ENCODE peak calls at places on chromosomes 7 and 10, in five cellular contexts. R, W, N, B and M are unnamed samples.

GRCh38 chr10:132836832-132837540 is 51.0 kb upstream of the NKX6-2 start:
- DNase-seq in B (no peak), N (peak; percentile 42), R (peak; percentile 2), W (peak; percentile 49), M (peak; percentile 25)

GRCh38 chr10:100738055-100738827 is 7.1 kb upstream of the PAX2 start:
- DNase-seq in B (no peak), W (no peak), N (no peak), R (no peak), M (no peak)

GRCh38 chr10:130137077-130137448 is 872 bp downstream of the GLRX3 start:
- DNase-seq in W (no peak), B (no peak), R (peak; percentile 19), N (no peak), M (no peak)

GRCh38 chr10:43983856-43984271 is 335.2 kb upstream of the ZNF32 start:
- DNase-seq in W (no peak), B (no peak), N (no peak), R (no peak), M (no peak)

GRCh38 chr10:2772791-2773644 is 294.3 kb upstream of the PFKP start:
- DNase-seq in B (peak; percentile 52), R (no peak), N (no peak), W (no peak), M (peak; percentile 76)

GRCh38 chr7:104982308-104982755 is 31.7 kb upstream of the KMT2E start:
- DNase-seq in N (no peak), R (no peak), W (no peak), B (no peak), M (no peak)

GRCh38 chr10:133442191-133442966 is 11.4 kb upstream of the SCART1 start:
- DNase-seq in B (no peak), N (no peak), R (no peak), W (peak; percentile 60), M (no peak)

GRCh38 chr7:50209461-50210161 is 94.9 kb upstream of the IKZF1 start:
- DNase-seq in W (peak; percentile 26), R (no peak), N (no peak), B (no peak), M (no peak)

GRCh38 chr7:159064816-159065130 is 79.9 kb downstream of the VIPR2 start:
- DNase-seq in R (no peak), B (no peak), W (no peak), N (no peak), M (no peak)

GRCh38 chr10:18607979-18608378 is 43.4 kb downstream of the NSUN6 start:
- DNase-seq in W (no peak), B (no peak), N (no peak), R (no peak), M (no peak)

GRCh38 chr7:130152270-130153141 is 52.7 kb downstream of the TMEM209 start:
- DNase-seq in W (no peak), R (no peak), N (no peak), B (no peak), M (no peak)

GRCh38 chr10:15037691-15038090 is 6.1 kb upstream of the OLAH start:
- DNase-seq in N (no peak), R (no peak), B (no peak), W (no peak), M (no peak)

GRCh38 chr10:16384064-16384463 is 52.7 kb upstream of the PTER start:
- DNase-seq in W (no peak), R (no peak), N (no peak), B (peak; percentile 28), M (no peak)

GRCh38 chr7:158569858-158570239 is 17.8 kb downstream of the PTPRN2 start:
- DNase-seq in W (no peak), R (no peak), B (no peak), N (no peak), M (no peak)

GRCh38 chr7:157660971-157661610 is 324.3 kb downstream of the DNAJB6 start:
- DNase-seq in B (no peak), W (no peak), N (no peak), R (no peak), M (no peak)

GRCh38 chr7:90455163-90456030 is 14.0 kb upstream of the PTTG1IP2 start:
- DNase-seq in N (no peak), B (peak; percentile 78), W (no peak), R (peak; percentile 51), M (peak; percentile 66)

GRCh38 chr7:140222797-140223196 is 46.0 kb upstream of the KDM7A start:
- DNase-seq in N (no peak), B (no peak), R (no peak), W (no peak), M (no peak)

GRCh38 chr10:110032801-110033723 is 25.3 kb downstream of the ADD3 start:
- DNase-seq in N (no peak), B (no peak), R (no peak), W (no peak), M (no peak)

GRCh38 chr10:101299211-101299610 is 54.8 kb upstream of the BTRC start:
- DNase-seq in W (no peak), R (no peak), B (no peak), N (no peak), M (no peak)

GRCh38 chr10:68992721-68993440 is 4.3 kb downstream of the KIFBP start:
- DNase-seq in B (no peak), W (peak; percentile 85), R (peak; percentile 90), N (no peak), M (no peak)

GRCh38 chr7:756231-756927 is 29.3 kb upstream of the PRKAR1B start:
- DNase-seq in N (no peak), B (no peak), W (no peak), R (no peak), M (no peak)

GRCh38 chr7:44379366-44380178 is 54.2 kb upstream of the CAMK2B start:
- DNase-seq in B (no peak), W (peak; percentile 62), N (no peak), R (no peak), M (no peak)

GRCh38 chr7:27424231-27424630 is 181.6 kb downstream of the EVX1 start:
- DNase-seq in W (no peak), R (no peak), B (no peak), N (no peak), M (no peak)

GRCh38 chr7:20260219-20260618 is 43.0 kb upstream of the MACC1 start:
- DNase-seq in R (peak; percentile 38), N (no peak), W (no peak), B (no peak), M (no peak)

GRCh38 chr7:90604383-90604782 is 8.3 kb downstream of the CDK14 start:
- DNase-seq in R (no peak), N (no peak), B (peak; percentile 35), W (no peak), M (peak; percentile 17)

GRCh38 chr7:107044347-107045194 is at the start of gene PRKAR2B:
- DNase-seq in R (peak; percentile 67), N (peak; percentile 64), W (peak; percentile 79), B (peak; percentile 92), M (peak; percentile 86)

GRCh38 chr10:6050801-6051445 is 11.2 kb downstream of the IL2RA start:
- DNase-seq in W (no peak), B (no peak), N (peak; percentile 69), R (peak; percentile 60), M (no peak)

GRCh38 chr10:127151541-127151940 is 44.9 kb downstream of the INSYN2A start:
- DNase-seq in W (no peak), N (no peak), R (no peak), B (no peak), M (no peak)

GRCh38 chr7:50663396-50664102 is 98.3 kb upstream of the DDC start:
- DNase-seq in B (no peak), R (no peak), W (no peak), N (no peak), M (peak; percentile 84)

GRCh38 chr10:62900829-62901571 is 84.8 kb upstream of the EGR2 start:
- DNase-seq in B (no peak), R (no peak), W (no peak), N (no peak), M (no peak)

GRCh38 chr10:70604106-70604505 is 1.6 kb upstream of the PRF1 start:
- DNase-seq in B (no peak), R (no peak), N (no peak), W (no peak), M (no peak)

GRCh38 chr10:69742356-69742695 is 59.4 kb upstream of the COL13A1 start:
- DNase-seq in B (no peak), W (no peak), N (no peak), R (no peak), M (no peak)